ENCODE peak calls at places on chromosomes 13 and 19, in seven cellular contexts. I is neuronal stem cell, X is mesendoderm, P is H9, H is IMR-90, Z is H1, N is trophoblast cell. K is an unnamed sample.
A peak's percentile ranks its signal among the peaks of the same experiment; 100 is the strongest.

GRCh38 chr19:34888091-34888490 is 38.6 kb upstream of the ZNF30 start:
- DNase-seq in I (no peak), X (no peak), P (no peak), H (no peak), Z (no peak), N (no peak), K (no peak)

GRCh38 chr13:113064534-113065405 is 40.8 kb upstream of the F7 start:
- DNase-seq in I (no peak), X (peak; percentile 8), P (no peak), H (peak; percentile 60), Z (no peak), N (no peak), K (peak; percentile 49)

GRCh38 chr19:12720851-12721655 is 2.7 kb downstream of the TNPO2 start:
- DNase-seq in I (no peak), X (no peak), P (no peak), H (no peak), Z (no peak), N (no peak), K (peak; percentile 29)

GRCh38 chr13:34462843-34463242 is 479.2 kb upstream of the NBEA start:
- DNase-seq in I (no peak), X (no peak), P (no peak), H (peak; percentile 22), Z (no peak), N (peak; percentile 87), K (peak; percentile 60)

GRCh38 chr19:57615346-57615745 is 1.3 kb downstream of the ZNF134 start:
- DNase-seq in I (no peak), X (peak; percentile 36), P (no peak), H (no peak), Z (no peak), N (no peak), K (no peak)

GRCh38 chr19:18172331-18173053 is 1.1 kb upstream of the IFI30 start:
- DNase-seq in I (no peak), X (no peak), P (no peak), H (no peak), Z (no peak), N (no peak), K (no peak)

GRCh38 chr19:35756373-35757230 is at the start of gene HSPB6:
- DNase-seq in I (no peak), X (peak; percentile 65), P (peak; percentile 54), H (peak; percentile 72), Z (no peak), N (no peak), K (peak; percentile 73)

GRCh38 chr13:40672310-40673060 is 6.0 kb upstream of the FOXO1 start:
- DNase-seq in I (no peak), X (peak; percentile 72), P (no peak), H (peak; percentile 70), Z (no peak), N (no peak), K (peak; percentile 27)

GRCh38 chr19:47379398-47379938 is 30.4 kb downstream of the DHX34 start:
- DNase-seq in I (no peak), X (no peak), P (no peak), H (no peak), Z (no peak), N (no peak), K (no peak)

GRCh38 chr13:50572129-50572528 is 271.4 kb downstream of the DLEU7 start:
- DNase-seq in I (no peak), X (no peak), P (no peak), H (no peak), Z (no peak), N (no peak), K (no peak)

GRCh38 chr19:50213925-50214324 is 10.5 kb downstream of the MYH14 start:
- DNase-seq in I (no peak), X (no peak), P (no peak), H (no peak), Z (no peak), N (no peak), K (no peak)

GRCh38 chr13:51818276-51818675 is 14.3 kb upstream of the DHRS12 start:
- DNase-seq in I (no peak), X (no peak), P (no peak), H (no peak), Z (no peak), N (no peak), K (no peak)

GRCh38 chr13:39510296-39510695 is 92.7 kb downstream of the LHFPL6 start:
- DNase-seq in I (no peak), X (peak; percentile 58), P (no peak), H (no peak), Z (no peak), N (peak; percentile 50), K (no peak)

GRCh38 chr13:99980201-99981114 is 1.1 kb upstream of the ZIC2 start:
- DNase-seq in I (peak; percentile 62), X (peak; percentile 93), P (peak; percentile 89), H (peak; percentile 43), Z (no peak), N (peak; percentile 59), K (peak; percentile 54)

GRCh38 chr19:46392252-46392801 is 21.0 kb downstream of the CCDC8 start:
- DNase-seq in I (no peak), X (no peak), P (no peak), H (peak; percentile 63), Z (no peak), N (no peak), K (peak; percentile 90)

GRCh38 chr13:104779311-104779710 is 1713.1 kb upstream of the SLC10A2 start:
- DNase-seq in I (peak; percentile 4), X (peak; percentile 60), P (peak; percentile 50), H (peak; percentile 64), Z (peak; percentile 27), N (no peak), K (peak; percentile 28)

GRCh38 chr13:75383064-75383715 is 98.8 kb downstream of the TBC1D4 start:
- DNase-seq in I (no peak), X (no peak), P (no peak), H (no peak), Z (no peak), N (no peak), K (no peak)

GRCh38 chr13:112392719-112393118 is 16.6 kb downstream of the SPACA7 start:
- DNase-seq in I (no peak), X (peak; percentile 2), P (no peak), H (no peak), Z (no peak), N (no peak), K (no peak)

DNA sequence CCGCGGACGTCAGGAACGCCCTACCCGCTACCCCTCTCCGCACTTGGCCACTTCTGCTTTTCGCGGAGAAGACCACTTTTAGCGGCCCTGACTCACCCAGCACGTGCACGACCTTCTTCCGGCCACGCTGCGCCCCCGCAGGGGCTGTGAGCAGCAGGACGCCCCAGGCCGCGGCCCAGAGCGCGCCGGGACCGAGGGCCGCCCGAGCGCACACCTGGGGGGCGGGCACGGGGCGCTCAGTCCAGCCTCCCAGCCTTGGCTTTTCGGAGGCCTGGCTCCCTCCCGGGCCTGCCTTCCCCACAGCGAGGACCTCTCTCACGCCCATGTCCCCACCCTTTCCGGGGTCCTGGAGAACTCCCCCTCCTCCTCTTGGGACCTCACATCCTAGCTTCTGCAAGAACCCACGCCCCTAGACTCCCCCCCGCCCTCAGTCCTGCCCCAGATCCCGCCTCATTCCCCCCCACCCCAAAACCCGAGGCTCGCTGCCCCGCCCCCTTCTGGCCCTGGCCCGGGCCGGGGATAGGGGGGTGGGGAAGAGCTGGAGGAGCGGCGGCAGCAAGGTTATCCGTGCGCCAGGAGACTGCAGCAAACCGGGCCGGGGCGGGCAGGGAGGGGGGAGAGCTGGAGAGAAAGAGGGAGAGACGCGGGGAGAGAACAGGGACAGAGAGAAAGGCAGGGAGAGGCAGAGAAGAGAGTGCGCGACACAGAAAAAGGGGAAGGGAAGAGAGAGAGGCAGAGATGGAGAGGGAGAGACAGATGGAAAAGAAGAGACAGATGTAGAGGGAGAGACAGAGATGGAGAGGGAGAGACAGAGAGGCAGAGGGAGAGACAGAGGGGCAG is 11.5 kb downstream of the TM6SF2 start:
- DNase-seq in I (peak; percentile 75), X (peak; percentile 69), P (peak; percentile 86), H (no peak), Z (peak; percentile 53), N (no peak), K (no peak)
- H3K18ac ChIP-seq in I (peak overlapping the region; percentile 97), X (peak overlapping the region; percentile 9), P (peak overlapping the region; percentile 60), H (no peak overlapping the region), Z (peak overlapping the region; percentile 48), N (no peak overlapping the region), K (no peak overlapping the region)

GRCh38 chr19:29687897-29688728 is 22.9 kb downstream of the PLEKHF1 start:
- DNase-seq in I (no peak), X (no peak), P (no peak), H (peak; percentile 78), Z (no peak), N (no peak), K (peak; percentile 59)

GRCh38 chr19:29685326-29685725 is 20.1 kb downstream of the PLEKHF1 start:
- DNase-seq in I (no peak), X (no peak), P (no peak), H (no peak), Z (no peak), N (no peak), K (no peak)

GRCh38 chr19:29687244-29687896 is 22.1 kb downstream of the PLEKHF1 start:
- DNase-seq in I (no peak), X (no peak), P (no peak), H (peak; percentile 98), Z (no peak), N (peak; percentile 25), K (peak; percentile 72)

GRCh38 chr19:29683009-29683408 is 17.7 kb downstream of the PLEKHF1 start:
- DNase-seq in I (peak; percentile 51), X (no peak), P (no peak), H (no peak), Z (no peak), N (no peak), K (no peak)

DNA sequence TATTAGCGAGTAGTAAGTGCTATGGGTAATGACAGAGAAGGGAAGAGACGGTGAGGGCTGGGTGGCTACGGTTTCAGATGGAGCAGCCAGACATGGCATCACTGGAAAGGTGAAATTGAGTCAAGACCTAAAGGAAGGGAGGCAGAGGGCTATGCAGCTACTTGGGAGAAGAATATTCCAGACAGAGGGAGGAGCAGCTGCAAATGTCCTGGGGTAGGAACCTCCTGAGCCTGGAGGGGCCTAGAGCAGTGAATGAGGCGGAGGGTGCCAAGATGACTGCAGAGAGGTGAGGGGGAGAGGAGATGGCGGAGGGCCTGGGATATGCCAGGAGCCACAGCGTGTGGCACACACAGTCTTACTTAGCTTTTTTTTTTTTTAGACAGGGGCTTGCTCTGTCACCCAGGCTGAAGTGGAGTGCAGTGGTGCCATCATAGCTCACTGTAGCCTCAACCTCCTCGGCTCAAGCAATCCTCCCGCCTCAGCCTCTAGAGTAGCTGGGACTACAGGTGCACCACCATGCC is 21.1 kb downstream of the PLEKHF1 start:
- DNase-seq in I (no peak), X (no peak), P (no peak), H (no peak), Z (no peak), N (no peak), K (no peak)
- H3K27ac ChIP-seq in I (no peak overlapping the region), X (no peak overlapping the region), P (no peak overlapping the region), H (peak overlapping the region; percentile 13), Z (no peak overlapping the region), N (no peak overlapping the region), K (no peak overlapping the region)

DNA sequence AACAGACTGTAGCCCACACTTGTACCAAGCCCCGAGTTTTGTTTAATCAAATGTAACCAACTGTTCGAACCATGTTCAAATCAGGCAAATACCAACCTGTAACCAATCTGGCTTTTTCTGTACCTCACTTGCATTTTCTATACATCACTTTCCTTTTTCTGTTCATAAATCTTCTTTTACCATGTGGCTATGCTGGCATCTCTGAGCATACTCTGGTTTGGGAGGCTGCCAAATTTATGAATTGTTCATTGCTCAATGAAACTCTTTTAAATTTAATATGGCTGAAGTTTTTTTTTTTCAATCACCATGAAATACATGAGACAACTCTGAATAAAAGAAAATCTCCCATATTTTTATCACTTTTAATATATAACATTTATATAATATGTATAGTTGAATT is 256.1 kb downstream of the SLITRK6 start:
- DNase-seq in I (no peak), X (no peak), P (no peak), H (no peak), Z (no peak), N (no peak), K (no peak)
- H3K18ac ChIP-seq in I (no peak overlapping the region), X (no peak overlapping the region), P (no peak overlapping the region), H (peak overlapping the region; percentile 28), Z (no peak overlapping the region), N (no peak overlapping the region), K (no peak overlapping the region)

GRCh38 chr13:59706101-59706976 is 457.4 kb downstream of the DIAPH3 start:
- DNase-seq in I (no peak), X (no peak), P (no peak), H (no peak), Z (no peak), N (no peak), K (no peak)
- H3K27ac ChIP-seq in I (no peak overlapping the region), X (no peak overlapping the region), P (no peak overlapping the region), H (no peak overlapping the region), Z (no peak overlapping the region), N (no peak overlapping the region), K (no peak overlapping the region)

K was measured in mesenchymal stem cell.